ENCODE peak calls at places on chromosomes 11 and 22, in four cellular contexts. P, Z, U and A are unnamed samples.

GRCh38 chr11:12693485-12694181 is 19.4 kb downstream of the TEAD1 start:
- DNase-seq in Z (peak; percentile 34), P (peak; percentile 96), U (peak; percentile 93), A (peak; percentile 5)

GRCh38 chr22:46731246-46732040 is 6.6 kb downstream of the CERK start:
- DNase-seq in Z (peak; percentile 50), U (no peak), P (no peak), A (no peak)

GRCh38 chr11:85182437-85183109 is 444.6 kb downstream of the DLG2 start:
- DNase-seq in U (no peak), Z (peak; percentile 24), P (peak; percentile 69), A (peak; percentile 25)

GRCh38 chr22:46775364-46775758 is 12.9 kb downstream of the TBC1D22A start:
- DNase-seq in U (no peak), P (no peak), Z (no peak), A (no peak)

GRCh38 chr11:9760180-9760550 is 96.3 kb downstream of the SWAP70 start:
- DNase-seq in Z (no peak), U (no peak), P (no peak), A (no peak)

GRCh38 chr11:17778352-17778751 is 43.8 kb downstream of the KCNC1 start:
- DNase-seq in Z (no peak), P (no peak), U (no peak), A (no peak)

GRCh38 chr11:116851631-116852030 is 14.2 kb upstream of the APOA1 start:
- DNase-seq in P (no peak), Z (no peak), U (no peak), A (peak; percentile 93)

GRCh38 chr11:5690736-5691135 is 1.1 kb downstream of the TRIM22 start:
- DNase-seq in P (no peak), U (no peak), Z (no peak), A (no peak)

GRCh38 chr11:4665424-4665823 is 21.6 kb downstream of the OR51E1 start:
- DNase-seq in Z (no peak), P (no peak), U (no peak), A (no peak)

GRCh38 chr11:30489513-30489912 is 96.6 kb downstream of the MPPED2 start:
- DNase-seq in P (no peak), U (no peak), Z (no peak), A (no peak)

GRCh38 chr22:16965560-16965959 is 42.5 kb downstream of the GAB4 start:
- DNase-seq in U (no peak), Z (no peak), P (no peak), A (no peak)

DNA sequence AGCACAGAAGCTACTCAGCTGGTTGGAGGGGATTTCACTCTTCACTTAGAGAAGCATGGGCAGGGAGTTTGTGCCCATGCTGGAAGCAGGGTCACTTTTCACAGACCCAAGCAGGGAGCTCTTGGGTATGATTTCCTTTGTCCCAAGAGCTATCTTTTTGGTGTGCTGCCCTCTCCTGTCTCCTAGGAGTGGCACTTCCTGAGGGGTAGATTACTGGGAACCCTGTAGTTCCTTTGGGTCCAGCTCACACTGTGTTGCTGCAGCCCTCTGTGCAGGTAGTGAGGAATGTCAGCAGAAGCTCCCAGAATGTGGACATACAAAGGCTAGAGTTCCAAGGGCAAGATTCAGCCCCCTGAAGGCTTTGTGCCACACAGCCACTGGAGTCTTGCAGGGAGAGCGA is 537.1 kb upstream of the ANO3 start:
- DNase-seq in Z (no peak), P (no peak), U (no peak), A (no peak)
- TF ChIP-seq REST in Z (no peak), P (no peak), U (no peak), A (no peak)

GRCh38 chr11:45285931-45286632 is at the start of gene SYT13:
- DNase-seq in Z (peak; percentile 87), U (no peak), P (no peak), A (no peak)
- TF ChIP-seq REST in Z (no peak), U (no peak), P (no peak), A (no peak)

GRCh38 chr11:102121329-102121728 is 11.1 kb downstream of the YAP1 start:
- DNase-seq in U (no peak), Z (no peak), P (no peak), A (no peak)
- TF ChIP-seq REST in U (no peak), Z (peak; percentile 37), P (no peak), A (no peak)

GRCh38 chr11:69394234-69394891 is 87.1 kb upstream of the LINC01488 start:
- DNase-seq in Z (peak; percentile 69), U (no peak), P (no peak), A (no peak)

GRCh38 chr11:69397732-69398131 is 83.7 kb upstream of the LINC01488 start:
- DNase-seq in P (no peak), U (no peak), Z (no peak), A (no peak)

GRCh38 chr11:69396948-69397307 is 84.5 kb upstream of the LINC01488 start:
- DNase-seq in Z (no peak), P (no peak), U (no peak), A (no peak)

GRCh38 chr11:69394902-69395690 is 86.4 kb upstream of the LINC01488 start:
- DNase-seq in Z (no peak), P (no peak), U (no peak), A (peak; percentile 55)

GRCh38 chr11:69396051-69396947 is 85.2 kb upstream of the LINC01488 start:
- DNase-seq in U (no peak), Z (no peak), P (no peak), A (no peak)
- TF ChIP-seq REST in U (no peak), Z (no peak), P (no peak), A (no peak)